ENCODE peak calls at places on chromosomes 4 and X, in nine cellular contexts. V is SK-N-SH, B is fibroblast of the aortic adventitia, N is right lobe of liver, G is choroid plexus epithelial cell, P is AG04449, X is tibial nerve, M is SK-N-MC, Q is GM23248. R is an unnamed sample.

GRCh38 chrX:102154900-102155805 is 624 bp downstream of the BEX5 start:
- DNase-seq in V (peak), B (no peak), N (no peak), G (no peak), P (no peak), X (no peak), M (no peak), Q (peak), R (no peak)

GRCh38 chr4:1396806-1397455 is 9.3 kb downstream of the NKX1-1 start:
- DNase-seq in V (peak), B (no peak), N (no peak), G (no peak), P (no peak), X (no peak), M (no peak), Q (no peak), R (no peak)

GRCh38 chr4:102449751-102450352 is 51.3 kb upstream of the NFKB1 start:
- DNase-seq in V (peak), B (peak), N (no peak), G (peak), P (no peak), X (peak), M (peak), Q (peak), R (peak)

GRCh38 chrX:1418901-1419544 is 27.1 kb upstream of the SLC25A6 start:
- DNase-seq in V (no peak), B (no peak), N (peak), G (no peak), P (no peak), X (no peak), M (no peak), Q (no peak), R (no peak)

GRCh38 chr4:101701551-101701950 is 89.0 kb upstream of the BANK1 start:
- DNase-seq in V (no peak), B (no peak), N (no peak), G (no peak), P (no peak), X (no peak), M (no peak), Q (no peak), R (no peak)

GRCh38 chr4:101197350-101197749 is 150.0 kb downstream of the PPP3CA start:
- DNase-seq in V (no peak), B (no peak), N (no peak), G (no peak), P (no peak), X (no peak), M (no peak), Q (no peak), R (no peak)

GRCh38 chr4:143531368-143531767 is 17.9 kb downstream of the SMARCA5 start:
- DNase-seq in V (peak), B (peak), N (no peak), G (peak), P (no peak), X (no peak), M (no peak), Q (peak), R (peak)

GRCh38 chrX:100410083-100410590 is at the start of gene PCDH19:
- DNase-seq in V (peak), B (peak), N (peak), G (peak), P (no peak), X (peak), M (no peak), Q (peak), R (peak)

GRCh38 chr4:86872135-86872534 is 20.1 kb downstream of the C4orf36 start:
- DNase-seq in V (no peak), B (no peak), N (no peak), G (no peak), P (no peak), X (no peak), M (no peak), Q (no peak), R (no peak)

GRCh38 chr4:153497988-153498967 is 32.1 kb downstream of the TMEM131L start:
- DNase-seq in V (no peak), B (peak), N (no peak), G (peak), P (peak), X (no peak), M (no peak), Q (peak), R (peak)

GRCh38 chr4:157225096-157225495 is 4.6 kb downstream of the GRIA2 start:
- DNase-seq in V (no peak), B (no peak), N (no peak), G (no peak), P (no peak), X (no peak), M (no peak), Q (no peak), R (no peak)

GRCh38 chrX:105703876-105704275 is 118.5 kb upstream of the NRK start:
- DNase-seq in V (no peak), B (no peak), N (no peak), G (no peak), P (no peak), X (no peak), M (no peak), Q (no peak), R (no peak)

GRCh38 chrX:151177141-151178027 is 1.0 kb downstream of the GPR50 start:
- DNase-seq in V (no peak), B (no peak), N (no peak), G (no peak), P (no peak), X (no peak), M (no peak), Q (no peak), R (no peak)

GRCh38 chr4:121697626-121698025 is 846 bp upstream of the ANXA5 start:
- DNase-seq in V (no peak), B (no peak), N (no peak), G (no peak), P (no peak), X (no peak), M (no peak), Q (no peak), R (no peak)

GRCh38 chr4:121701263-121701662 is 4.5 kb upstream of the ANXA5 start:
- DNase-seq in V (no peak), B (no peak), N (no peak), G (no peak), P (no peak), X (no peak), M (no peak), Q (no peak), R (no peak)

GRCh38 chr4:121696641-121697461 is at the start of gene ANXA5:
- DNase-seq in V (peak), B (peak), N (peak), G (peak), P (peak), X (peak), M (no peak), Q (peak), R (peak)

GRCh38 chr4:121696140-121696640 is 590 bp downstream of the ANXA5 start:
- DNase-seq in V (peak), B (peak), N (peak), G (peak), P (no peak), X (peak), M (no peak), Q (peak), R (peak)

GRCh38 chr4:121698119-121698732 is 1.4 kb upstream of the ANXA5 start:
- DNase-seq in V (no peak), B (no peak), N (no peak), G (no peak), P (no peak), X (peak), M (no peak), Q (peak), R (no peak)
- H3K4me3 ChIP-seq in V (no peak), B (no peak), N (no peak), G (no peak), P (peak), X (peak), M (no peak), Q (peak), R (no peak)

GRCh38 chrX:6313356-6313755 is 84.7 kb upstream of the NLGN4X start:
- DNase-seq in V (no peak), B (no peak), N (no peak), G (no peak), P (no peak), X (no peak), M (no peak), Q (no peak), R (no peak)
- H3K4me3 ChIP-seq in V (no peak), B (no peak), N (no peak), G (no peak), P (no peak), X (no peak), M (no peak), Q (no peak), R (no peak)

GRCh38 chrX:103533428-103534216 is 14.3 kb upstream of the RAB40A start:
- DNase-seq in V (peak), B (peak), N (peak), G (peak), P (no peak), X (peak), M (peak), Q (peak), R (peak)
- H3K4me3 ChIP-seq in V (no peak), B (peak), N (peak), G (peak), P (peak), X (peak), M (no peak), Q (peak), R (peak)

GRCh38 chrX:110002300-110003166 is at the start of gene TMEM164:
- DNase-seq in V (peak), B (peak), N (peak), G (peak), P (no peak), X (peak), M (no peak), Q (peak), R (peak)

GRCh38 chrX:110000854-110001701 is 1.8 kb upstream of the TMEM164 start:
- DNase-seq in V (no peak), B (no peak), N (no peak), G (no peak), P (no peak), X (no peak), M (no peak), Q (no peak), R (no peak)

GRCh38 chrX:110000000-110000399 is 2.9 kb upstream of the TMEM164 start:
- DNase-seq in V (no peak), B (no peak), N (no peak), G (no peak), P (no peak), X (no peak), M (no peak), Q (no peak), R (no peak)

GRCh38 chrX:110003167-110004156 is 548 bp downstream of the TMEM164 start:
- DNase-seq in V (peak), B (peak), N (peak), G (no peak), P (no peak), X (no peak), M (no peak), Q (peak), R (peak)

GRCh38 chrX:110001702-110002299 is 1.1 kb upstream of the TMEM164 start:
- DNase-seq in V (no peak), B (no peak), N (no peak), G (no peak), P (no peak), X (no peak), M (no peak), Q (no peak), R (no peak)
- H3K4me3 ChIP-seq in V (peak), B (peak), N (peak), G (peak), P (peak), X (peak), M (peak), Q (peak), R (peak)

R was measured in fibroblast of mammary gland.